ENCODE peak calls at places on chromosome 3, in eight cellular contexts. S is GM12865, M is mucosa of descending colon, I is tibial artery, A is glutamatergic neuron, C is astrocyte of the cerebellum, P is thoracic aorta, X is GM13977. G is an unnamed sample.

GRCh38 chr3:46903341-46904302 is 26.1 kb downstream of the PTH1R start:
- DNase-seq in A (peak), I (peak), M (peak), S (no peak), X (no peak), C (no peak), P (no peak), G (no peak)

GRCh38 chr3:190217081-190217480 is 96.4 kb upstream of the P3H2 start:
- DNase-seq in X (no peak), A (no peak), M (no peak), I (no peak), S (no peak), C (no peak), P (no peak), G (no peak)

GRCh38 chr3:128878556-128879124 is 780 bp upstream of the ACAD9 start:
- DNase-seq in M (no peak), P (no peak), S (peak), A (no peak), C (peak), I (no peak), X (peak), G (no peak)

GRCh38 chr3:160685144-160685766 is 8.3 kb downstream of the ARL14 start:
- DNase-seq in M (no peak), A (no peak), C (no peak), S (no peak), X (no peak), P (no peak), I (no peak), G (no peak)

GRCh38 chr3:31129241-31129640 is 234.8 kb upstream of the GADL1 start:
- DNase-seq in C (no peak), A (no peak), I (no peak), S (peak), X (no peak), P (no peak), M (no peak), G (no peak)

GRCh38 chr3:41363830-41364523 is 164.7 kb downstream of the CTNNB1 start:
- DNase-seq in P (no peak), A (peak), C (no peak), X (no peak), S (no peak), I (no peak), M (no peak), G (no peak)

GRCh38 chr3:151011427-151011826 is 38.9 kb upstream of the CLRN1 start:
- DNase-seq in C (peak), M (no peak), X (no peak), S (no peak), A (no peak), P (no peak), I (no peak), G (no peak)

GRCh38 chr3:42229942-42230688 is 35.9 kb downstream of the CCK start:
- DNase-seq in X (no peak), P (no peak), A (no peak), I (no peak), M (no peak), C (peak), S (peak), G (no peak)

GRCh38 chr3:48700750-48701405 is 15.2 kb upstream of the NCKIPSD start:
- DNase-seq in P (no peak), M (no peak), C (no peak), X (no peak), A (no peak), I (peak), S (no peak), G (no peak)

GRCh38 chr3:159263750-159264561 is 462.1 kb downstream of the MFSD1 start:
- DNase-seq in C (peak), I (no peak), M (no peak), S (peak), P (no peak), X (peak), A (peak), G (peak)

GRCh38 chr3:160856450-160856849 is 100.4 kb downstream of the PPM1L start:
- DNase-seq in C (no peak), I (no peak), X (no peak), S (no peak), P (no peak), M (no peak), A (no peak), G (no peak)

GRCh38 chr3:134852893-134853351 is 57.9 kb downstream of the EPHB1 start:
- DNase-seq in I (no peak), X (peak), M (no peak), A (no peak), S (peak), P (no peak), C (no peak), G (no peak)

GRCh38 chr3:69462022-69462825 is 76.3 kb upstream of the FRMD4B start:
- DNase-seq in I (no peak), S (no peak), A (no peak), C (no peak), P (no peak), M (no peak), X (no peak), G (no peak)

GRCh38 chr3:72288955-72289707 is 504.2 kb upstream of the PROK2 start:
- DNase-seq in I (peak), X (peak), A (no peak), S (peak), P (no peak), C (peak), M (no peak), G (no peak)

GRCh38 chr3:38834110-38834509 is 18.1 kb upstream of the SCN10A start:
- DNase-seq in C (peak), M (peak), X (no peak), I (peak), P (peak), A (no peak), S (no peak), G (no peak)

GRCh38 chr3:5051772-5052171 is 70.3 kb upstream of the ARL8B start:
- DNase-seq in P (no peak), A (no peak), M (no peak), I (no peak), S (peak), C (no peak), X (peak), G (no peak)

GRCh38 chr3:193701896-193702644 is 109.1 kb downstream of the OPA1 start:
- DNase-seq in S (peak), P (no peak), X (no peak), A (no peak), M (no peak), I (no peak), C (peak), G (no peak)

GRCh38 chr3:53232641-53233377 is 23.0 kb downstream of the TKT start:
- DNase-seq in P (no peak), S (no peak), I (no peak), C (no peak), A (no peak), M (peak), X (no peak), G (no peak)

GRCh38 chr3:53230789-53231188 is 25.0 kb downstream of the TKT start:
- DNase-seq in M (peak), X (no peak), I (peak), C (no peak), P (no peak), A (no peak), S (no peak), G (no peak)

GRCh38 chr3:53229606-53230005 is 26.2 kb downstream of the TKT start:
- DNase-seq in C (no peak), M (no peak), A (no peak), I (peak), S (no peak), P (no peak), X (no peak), G (no peak)

GRCh38 chr3:53230041-53230621 is 25.7 kb downstream of the TKT start:
- DNase-seq in P (no peak), S (no peak), C (no peak), M (peak), A (no peak), X (no peak), I (no peak), G (no peak)

GRCh38 chr3:53231532-53232511 is 24.0 kb downstream of the TKT start:
- DNase-seq in P (no peak), S (no peak), M (peak), X (no peak), I (peak), C (no peak), A (no peak), G (no peak)
- TF ChIP-seq CTCF in P (no peak), S (no peak), M (no peak), X (peak), I (no peak), C (peak), A (no peak), G (no peak)

GRCh38 chr3:191813245-191813644 is 352.3 kb downstream of the PYDC2 start:
- DNase-seq in I (no peak), X (no peak), A (no peak), M (no peak), C (no peak), S (no peak), P (no peak), G (no peak)

GRCh38 chr3:191804935-191805334 is 344.0 kb downstream of the PYDC2 start:
- DNase-seq in M (no peak), I (no peak), A (no peak), S (no peak), X (no peak), P (no peak), C (no peak), G (no peak)

GRCh38 chr3:191809326-191809949 is 348.5 kb downstream of the PYDC2 start:
- DNase-seq in M (no peak), X (no peak), S (no peak), P (no peak), I (no peak), A (no peak), C (no peak), G (no peak)
- TF ChIP-seq CTCF in M (no peak), X (peak), S (no peak), P (no peak), I (no peak), A (no peak), C (peak), G (no peak)

GRCh38 chr3:126704494-126705214 is 614 bp downstream of the CHCHD6 start:
- DNase-seq in S (no peak), P (no peak), C (no peak), X (no peak), M (no peak), I (no peak), A (no peak), G (no peak)

GRCh38 chr3:126699011-126699410 is 5.0 kb upstream of the CHCHD6 start:
- DNase-seq in A (no peak), C (no peak), S (no peak), M (no peak), I (no peak), P (no peak), X (no peak), G (no peak)

GRCh38 chr3:126706631-126707030 is 2.6 kb downstream of the CHCHD6 start:
- DNase-seq in S (no peak), I (no peak), A (no peak), X (no peak), P (no peak), M (no peak), C (no peak), G (no peak)

DNA sequence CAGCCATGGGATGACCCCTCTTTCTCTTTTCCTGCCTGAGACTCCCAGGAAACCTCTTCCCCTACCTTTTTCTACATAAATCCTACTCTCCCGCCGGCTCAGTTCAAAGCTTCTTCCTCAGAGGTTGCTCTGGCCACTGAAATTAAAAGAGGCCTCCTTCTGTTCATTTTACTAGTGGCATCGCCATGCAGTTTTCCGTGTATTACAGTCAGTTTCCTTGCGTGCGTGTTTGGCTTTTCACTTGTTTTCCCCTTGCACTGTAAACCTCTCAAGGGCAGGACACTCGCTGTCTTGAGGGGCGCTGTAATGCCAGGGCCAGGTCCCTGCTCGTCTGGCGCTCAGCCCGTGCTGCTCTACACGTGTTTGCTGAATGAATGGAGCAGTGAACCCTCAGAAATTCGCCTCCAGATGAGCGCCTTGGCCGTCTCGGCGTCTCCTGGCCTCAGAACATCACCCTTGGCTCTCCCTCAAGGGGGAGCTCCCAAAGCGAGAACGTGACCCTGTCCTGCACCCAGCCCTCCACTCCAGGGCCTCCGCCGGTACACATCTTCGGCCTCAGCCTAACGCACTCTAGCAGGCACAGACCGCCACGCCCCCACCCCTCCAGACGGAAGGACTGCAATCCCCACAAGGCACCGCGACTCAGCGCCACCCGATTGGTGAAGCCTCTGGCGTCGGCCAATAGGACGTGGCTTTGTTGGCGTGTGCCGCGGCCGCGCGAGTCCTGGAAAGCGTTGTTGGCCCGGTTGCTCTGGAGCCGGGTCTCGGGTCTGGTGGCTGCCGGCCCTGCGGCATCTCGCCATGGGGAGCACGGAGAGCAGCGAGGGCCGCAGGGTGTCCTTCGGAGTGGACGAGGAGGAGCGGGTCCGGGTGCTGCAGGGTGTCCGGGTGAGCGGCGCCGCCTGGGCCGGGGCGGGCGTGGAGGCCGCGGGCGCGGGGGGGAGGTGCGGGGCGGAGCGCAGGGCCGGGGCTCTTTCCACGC is at the start of gene CHCHD6:
- DNase-seq in S (peak), P (peak), M (peak), C (peak), I (peak), X (peak), A (peak), G (peak)
- TF ChIP-seq CTCF in S (no peak), P (no peak), M (no peak), C (no peak), I (no peak), X (peak), A (no peak), G (peak)

DNA sequence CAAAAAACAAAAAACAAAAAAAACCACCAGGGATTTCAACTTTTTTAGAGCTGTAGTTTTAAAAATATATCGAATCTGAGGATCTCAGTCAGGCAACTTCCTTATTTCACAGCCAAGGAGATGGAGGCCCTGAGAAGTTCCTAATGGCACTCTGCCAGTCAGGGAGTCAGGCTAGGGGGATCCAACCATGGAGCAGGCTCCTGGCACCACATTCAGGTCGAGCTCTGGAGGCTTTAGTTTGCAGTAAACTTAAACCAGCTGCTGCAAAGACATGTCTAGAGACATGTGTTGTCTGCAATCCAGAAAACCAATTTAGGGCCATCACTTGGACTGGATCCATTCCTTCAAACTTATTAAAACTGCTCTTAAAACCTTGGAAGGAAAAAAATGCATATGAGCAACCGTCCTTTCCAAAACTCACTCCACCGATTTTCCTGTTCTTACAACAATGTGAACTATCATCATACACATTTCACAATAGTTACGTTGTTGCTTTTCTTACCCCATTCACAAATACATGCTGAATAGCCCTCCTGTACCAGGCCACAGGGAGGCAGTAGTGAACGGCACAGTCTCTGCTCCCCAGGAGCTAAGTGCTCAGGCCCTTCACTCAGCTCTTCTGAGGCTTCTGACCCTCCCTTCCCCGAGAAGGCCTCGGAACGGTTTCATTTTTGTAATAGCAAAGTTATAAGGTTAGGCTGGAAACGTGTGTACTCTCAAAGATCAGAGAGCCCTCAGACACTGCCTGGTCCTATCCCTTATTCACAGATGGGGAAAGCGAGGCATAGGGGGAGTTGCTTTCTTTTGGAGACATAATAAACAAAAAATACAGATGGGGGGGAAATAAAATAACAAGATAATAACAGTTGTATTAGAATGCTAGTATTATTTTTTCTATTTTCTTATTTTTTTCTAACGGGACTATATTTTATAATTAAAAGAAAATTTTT is 20.1 kb downstream of the RFT1 start:
- DNase-seq in S (peak), I (peak), C (no peak), P (no peak), X (no peak), M (no peak), A (peak), G (no peak)
- TF ChIP-seq CTCF in S (peak), I (no peak), C (peak), P (no peak), X (peak), M (no peak), A (no peak), G (peak)

GRCh38 chr3:52771334-52771681 is 568 bp upstream of the NEK4 start:
- DNase-seq in I (no peak), S (no peak), M (no peak), P (no peak), A (no peak), X (no peak), C (no peak), G (no peak)

GRCh38 chr3:52773361-52774065 is 2.8 kb upstream of the NEK4 start:
- DNase-seq in I (no peak), C (no peak), M (peak), S (no peak), X (no peak), P (no peak), A (no peak), G (no peak)

GRCh38 chr3:52769786-52770445 is 824 bp downstream of the NEK4 start:
- DNase-seq in A (no peak), S (no peak), P (no peak), M (no peak), X (no peak), I (no peak), C (no peak), G (no peak)

GRCh38 chr3:52771702-52772101 is 962 bp upstream of the NEK4 start:
- DNase-seq in C (no peak), A (no peak), M (no peak), I (no peak), P (no peak), X (no peak), S (no peak), G (no peak)

DNA sequence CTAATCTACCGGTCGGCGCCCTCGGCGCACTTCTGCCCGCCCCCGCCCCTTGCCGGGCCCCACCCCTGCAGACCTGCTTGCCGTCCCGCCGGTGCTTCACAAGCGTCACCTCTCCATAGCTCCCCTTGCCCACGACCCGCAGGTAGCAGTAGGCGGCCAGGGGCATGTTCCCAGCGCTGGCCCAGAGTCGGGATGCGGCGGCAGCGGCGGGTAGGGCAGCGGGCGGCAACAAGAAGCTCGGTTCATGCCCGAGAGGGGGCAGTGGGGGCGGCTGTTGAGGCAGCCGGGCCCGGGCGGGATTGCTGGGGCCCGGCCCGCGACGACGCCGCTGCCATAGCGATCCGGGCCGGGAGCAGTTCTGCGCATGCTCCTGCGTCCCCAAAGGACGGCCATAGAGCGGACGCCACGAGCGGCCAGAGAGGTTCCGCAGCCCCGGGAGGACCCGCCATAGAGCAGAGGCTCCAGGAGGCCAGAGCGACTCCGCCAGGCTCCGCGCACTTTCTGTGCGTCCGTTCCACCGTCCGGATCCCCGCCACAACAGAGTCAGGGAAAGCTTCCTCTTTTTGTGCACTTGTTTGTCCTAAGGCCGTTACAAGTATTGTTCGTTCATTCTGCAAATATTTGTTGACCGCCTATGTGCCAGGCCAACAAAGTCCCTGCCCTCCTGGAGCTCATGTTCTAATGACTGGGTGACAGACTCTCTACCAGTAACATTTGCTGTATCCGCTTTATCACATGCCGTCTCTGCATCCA is at the start of gene NEK4:
- DNase-seq in X (peak), I (peak), C (peak), S (peak), A (peak), P (peak), M (peak), G (peak)
- TF ChIP-seq CTCF in X (no peak), I (peak), C (no peak), S (no peak), A (no peak), P (no peak), M (no peak), G (no peak)

GRCh38 chr3:185270262-185270955 is 16.6 kb upstream of the EHHADH start:
- DNase-seq in P (no peak), X (no peak), C (no peak), I (no peak), S (peak), M (no peak), A (peak), G (no peak)
- TF ChIP-seq CTCF in P (no peak), X (peak), C (peak), I (no peak), S (peak), M (peak), A (peak), G (peak)

G was measured in progenitor cell of endocrine pancreas.